ENCODE peak calls at places on chromosomes 6 and 20, in five cellular contexts. Q, R, C, V and M are unnamed samples.

GRCh38 chr20:24978493-24978892 is 14.1 kb downstream of the APMAP start:
- DNase-seq in Q (no peak), R (no peak), C (no peak), V (no peak), M (no peak)

GRCh38 chr6:41017663-41018062 is 21.4 kb downstream of the UNC5CL start:
- DNase-seq in Q (no peak), R (no peak), C (no peak), V (no peak), M (no peak)

GRCh38 chr20:22385602-22386299 is 198.6 kb downstream of the FOXA2 start:
- DNase-seq in Q (no peak), R (no peak), C (no peak), V (no peak), M (no peak)

GRCh38 chr6:81171991-81172740 is 580.3 kb downstream of the TENT5A start:
- DNase-seq in Q (peak), R (no peak), C (peak), V (no peak), M (peak)

GRCh38 chr20:19928379-19929360 is 88.5 kb upstream of the NAA20 start:
- DNase-seq in Q (no peak), R (no peak), C (no peak), V (no peak), M (no peak)

GRCh38 chr6:108559097-108559883 is 1.4 kb upstream of the FOXO3 start:
- DNase-seq in Q (peak), R (peak), C (peak), V (peak), M (peak)

GRCh38 chr20:23393999-23394775 is 27.1 kb downstream of the NAPB start:
- DNase-seq in Q (no peak), R (no peak), C (no peak), V (no peak), M (no peak)

GRCh38 chr6:42175860-42176259 is 2.7 kb downstream of the GUCA1A start:
- DNase-seq in Q (no peak), R (no peak), C (no peak), V (no peak), M (no peak)

GRCh38 chr6:128415387-128415786 is 105.0 kb downstream of the PTPRK start:
- DNase-seq in Q (no peak), R (no peak), C (no peak), V (no peak), M (no peak)

GRCh38 chr6:88982720-88983119 is 19.3 kb upstream of the RNGTT start:
- DNase-seq in Q (peak), R (no peak), C (peak), V (peak), M (peak)

GRCh38 chr6:38080889-38081288 is 261.4 kb downstream of the ZFAND3 start:
- DNase-seq in Q (no peak), R (no peak), C (no peak), V (no peak), M (no peak)

GRCh38 chr20:35854697-35855434 is 83.1 kb downstream of the PHF20 start:
- DNase-seq in Q (peak), R (no peak), C (no peak), V (no peak), M (no peak)

GRCh38 chr6:8277769-8278168 is 157.6 kb downstream of the SLC35B3 start:
- DNase-seq in Q (no peak), R (no peak), C (no peak), V (no peak), M (peak)

GRCh38 chr20:59994697-59995122 is 36.5 kb downstream of the CDH26 start:
- DNase-seq in Q (peak), R (no peak), C (no peak), V (no peak), M (peak)

GRCh38 chr20:16533493-16533892 is 39.8 kb downstream of the KIF16B start:
- DNase-seq in Q (no peak), R (no peak), C (no peak), V (no peak), M (no peak)

GRCh38 chr20:14284443-14284842 is 53.0 kb downstream of the FLRT3 start:
- DNase-seq in Q (no peak), R (no peak), C (no peak), V (no peak), M (no peak)

GRCh38 chr20:34060970-34061369 is 51.1 kb downstream of the EIF2S2 start:
- DNase-seq in Q (no peak), R (no peak), C (no peak), V (no peak), M (no peak)

GRCh38 chr6:163333686-163334085 is 80.8 kb upstream of the QKI start:
- DNase-seq in Q (no peak), R (no peak), C (no peak), V (no peak), M (no peak)

GRCh38 chr20:41456341-41456740 is 89.7 kb upstream of the EMILIN3 start:
- DNase-seq in Q (peak), R (no peak), C (no peak), V (no peak), M (no peak)

GRCh38 chr20:40942775-40943174 is 85.8 kb upstream of the TOP1 start:
- DNase-seq in Q (no peak), R (no peak), C (no peak), V (no peak), M (no peak)

GRCh38 chr20:3801846-3802245 is 5.7 kb downstream of the CDC25B start:
- DNase-seq in Q (no peak), R (no peak), C (no peak), V (no peak), M (no peak)

GRCh38 chr6:34237316-34237721 is 646 bp downstream of the HMGA1 start:
- DNase-seq in Q (no peak), R (no peak), C (no peak), V (no peak), M (peak)

GRCh38 chr6:147077251-147077650 is 127.0 kb upstream of the STXBP5 start:
- DNase-seq in Q (no peak), R (no peak), C (no peak), V (no peak), M (no peak)

GRCh38 chr6:116064626-116065025 is 3.9 kb upstream of the FRK start:
- DNase-seq in Q (no peak), R (no peak), C (no peak), V (no peak), M (no peak)

GRCh38 chr6:128118401-128118800 is 217.5 kb upstream of the THEMIS start:
- DNase-seq in Q (peak), R (no peak), C (peak), V (no peak), M (no peak)

GRCh38 chr20:7113577-7114466 is 346.3 kb downstream of the BMP2 start:
- DNase-seq in Q (no peak), R (no peak), C (peak), V (no peak), M (no peak)

GRCh38 chr20:44400671-44401051 is 45.2 kb downstream of the HNF4A start:
- DNase-seq in Q (no peak), R (no peak), C (no peak), V (no peak), M (no peak)

GRCh38 chr6:82217014-82217621 is 30.4 kb downstream of the IBTK start:
- DNase-seq in Q (no peak), R (no peak), C (no peak), V (no peak), M (no peak)

GRCh38 chr6:165689699-165690098 is 26.7 kb upstream of the PDE10A start:
- DNase-seq in Q (no peak), R (no peak), C (peak), V (no peak), M (no peak)

GRCh38 chr6:118933855-118934460 is 1.0 kb downstream of the MCM9 start:
- DNase-seq in Q (no peak), R (no peak), C (peak), V (no peak), M (no peak)